ENCODE peak calls at places on chromosomes 1 and 21, in seven cellular contexts. F, D, H, P, W, A and N are unnamed samples. For H3K36me3, the result is how much of the 10 kb centered on the place peaks cover.

GRCh38 chr1:55869050-55869449 is 653.9 kb upstream of the USP24 start:
- DNase-seq in F (no peak), D (no peak), H (no peak), P (no peak), W (no peak), A (peak), N (no peak)

GRCh38 chr1:212498243-212498642 is 65.5 kb downstream of the NENF start:
- DNase-seq in F (no peak), D (no peak), H (peak), P (no peak), W (no peak), A (no peak), N (no peak)

GRCh38 chr21:45299864-45300785 is 12.4 kb upstream of the POFUT2 start:
- DNase-seq in F (peak), D (peak), H (peak), P (no peak), W (peak), A (no peak), N (no peak)

GRCh38 chr1:201714542-201715276 is 114.2 kb upstream of the IPO9 start:
- DNase-seq in F (no peak), D (peak), H (peak), P (peak), W (peak), A (no peak), N (peak)

GRCh38 chr1:21273743-21274142 is 16.5 kb downstream of the ECE1 start:
- DNase-seq in F (no peak), D (peak), H (no peak), P (no peak), W (no peak), A (no peak), N (no peak)

GRCh38 chr1:164719676-164720075 is 160.7 kb downstream of the PBX1 start:
- DNase-seq in F (no peak), D (no peak), H (no peak), P (no peak), W (no peak), A (peak), N (no peak)

GRCh38 chr1:43558346-43558841 is 27.7 kb downstream of the PTPRF start:
- DNase-seq in F (no peak), D (no peak), H (peak), P (no peak), W (peak), A (no peak), N (no peak)

GRCh38 chr1:15311886-15312285 is 64.9 kb downstream of the FHAD1 start:
- DNase-seq in F (no peak), D (no peak), H (peak), P (no peak), W (no peak), A (no peak), N (no peak)

GRCh38 chr21:31893841-31894240 is 21.0 kb downstream of the HUNK start:
- DNase-seq in F (no peak), D (no peak), H (no peak), P (no peak), W (no peak), A (no peak), N (no peak)

GRCh38 chr1:7334475-7335035 is 436.5 kb upstream of the VAMP3 start:
- DNase-seq in F (no peak), D (no peak), H (peak), P (no peak), W (no peak), A (peak), N (no peak)

GRCh38 chr1:10788592-10789006 is 7.8 kb downstream of the CASZ1 start:
- DNase-seq in F (peak), D (no peak), H (no peak), P (peak), W (no peak), A (peak), N (no peak)

GRCh38 chr1:185499986-185500626 is 183.1 kb upstream of the IVNS1ABP start:
- DNase-seq in F (no peak), D (no peak), H (peak), P (no peak), W (no peak), A (no peak), N (no peak)

GRCh38 chr1:228059536-228060457 is 22.7 kb upstream of the ARF1 start:
- DNase-seq in F (peak), D (peak), H (no peak), P (peak), W (no peak), A (peak), N (no peak)

GRCh38 chr1:56803561-56804156 is 15.5 kb downstream of the FYB2 start:
- DNase-seq in F (no peak), D (no peak), H (peak), P (peak), W (no peak), A (peak), N (no peak)

GRCh38 chr1:212847549-212847948 is at the start of gene SPATA45:
- DNase-seq in F (no peak), D (no peak), H (no peak), P (no peak), W (no peak), A (no peak), N (no peak)

GRCh38 chr1:213370523-213370922 is 319.5 kb downstream of the RPS6KC1 start:
- DNase-seq in F (no peak), D (no peak), H (no peak), P (no peak), W (no peak), A (no peak), N (no peak)

GRCh38 chr21:32794643-32795042 is 23.1 kb upstream of the PAXBP1 start:
- DNase-seq in F (no peak), D (no peak), H (no peak), P (no peak), W (no peak), A (no peak), N (peak)

GRCh38 chr1:243596441-243597183 is 253.4 kb downstream of the AKT3 start:
- DNase-seq in F (no peak), D (no peak), H (peak), P (no peak), W (no peak), A (no peak), N (no peak)

GRCh38 chr1:5862051-5862825 is 130.0 kb downstream of the NPHP4 start:
- DNase-seq in F (no peak), D (no peak), H (no peak), P (no peak), W (no peak), A (no peak), N (no peak)

GRCh38 chr21:41497008-41497407 is 10.9 kb downstream of the TMPRSS2 start:
- DNase-seq in F (no peak), D (no peak), H (no peak), P (no peak), W (no peak), A (no peak), N (no peak)

GRCh38 chr1:46394108-46394871 is at the start of gene FAAH:
- DNase-seq in F (peak), D (no peak), H (no peak), P (peak), W (peak), A (peak), N (no peak)

GRCh38 chr1:227901906-227902640 is 45.7 kb downstream of the WNT9A start:
- DNase-seq in F (peak), D (no peak), H (peak), P (no peak), W (no peak), A (no peak), N (no peak)

GRCh38 chr1:34188418-34188817 is 11.7 kb downstream of the C1orf94 start:
- DNase-seq in F (no peak), D (no peak), H (no peak), P (no peak), W (no peak), A (no peak), N (no peak)

GRCh38 chr1:11341881-11342552 is 69.0 kb downstream of the UBIAD1 start:
- DNase-seq in F (no peak), D (no peak), H (peak), P (no peak), W (no peak), A (peak), N (no peak)

GRCh38 chr1:3924871-3925655 is 25.0 kb upstream of the C1orf174 start:
- DNase-seq in F (no peak), D (no peak), H (peak), P (no peak), W (no peak), A (no peak), N (no peak)

GRCh38 chr1:161440312-161440894 is 64.9 kb upstream of the FCGR2A start:
- DNase-seq in F (peak), D (no peak), H (peak), P (peak), W (peak), A (no peak), N (no peak)

GRCh38 chr1:67004176-67004575 is 49.8 kb downstream of the SLC35D1 start:
- DNase-seq in F (no peak), D (no peak), H (peak), P (no peak), W (no peak), A (no peak), N (no peak)

GRCh38 chr1:205335692-205336091 is 14.1 kb upstream of the NUAK2 start:
- DNase-seq in F (peak), D (no peak), H (peak), P (peak), W (peak), A (peak), N (no peak)

GRCh38 chr1:88742546-88742945 is 58.5 kb downstream of the PKN2 start:
- DNase-seq in F (no peak), D (no peak), H (peak), P (no peak), W (no peak), A (no peak), N (no peak)

GRCh38 chr1:29830916-29831315 is 594.6 kb downstream of the PTPRU start:
- DNase-seq in F (no peak), D (no peak), H (no peak), P (no peak), W (no peak), A (no peak), N (peak)

GRCh38 chr21:44053567-44053966 is 41.5 kb downstream of the TRAPPC10 start:
- DNase-seq in F (no peak), D (no peak), H (no peak), P (no peak), W (no peak), A (no peak), N (no peak)
- H3K36me3 ChIP-seq in F (under half), D (under half), H (under half), P (under half), W (under half), A (under half), N (under half)

DNA sequence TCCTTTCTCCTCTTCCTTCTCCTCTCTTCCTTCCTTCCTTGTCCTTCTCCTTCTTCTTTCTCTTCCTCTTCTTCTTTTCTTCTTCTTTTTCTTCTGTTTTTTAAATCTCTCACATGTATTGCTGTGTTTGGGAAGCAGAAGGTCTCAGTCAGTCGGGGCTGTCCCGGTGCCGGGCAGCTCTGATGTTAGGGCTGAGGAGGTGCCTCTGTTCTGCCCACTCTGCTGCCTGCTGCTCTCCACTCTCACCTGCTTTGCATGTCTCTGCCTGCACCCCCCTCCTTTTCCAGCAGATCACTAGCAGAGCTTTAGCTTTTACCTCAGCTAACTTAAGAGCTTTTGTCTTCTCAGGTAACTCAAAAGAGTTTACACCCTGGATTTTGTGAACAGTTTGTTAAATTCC is 276.6 kb downstream of the CHRM3 start:
- DNase-seq in F (no peak), D (no peak), H (no peak), P (no peak), W (no peak), A (no peak), N (no peak)
- TF ChIP-seq POLR2A in F (no peak), D (no peak), H (no peak), P (no peak), W (no peak), A (no peak), N (no peak)

GRCh38 chr1:206448471-206448870 is 21.8 kb upstream of the IKBKE start:
- DNase-seq in F (no peak), D (no peak), H (no peak), P (no peak), W (no peak), A (no peak), N (no peak)

GRCh38 chr1:206449566-206449965 is 20.7 kb upstream of the IKBKE start:
- DNase-seq in F (no peak), D (no peak), H (peak), P (no peak), W (no peak), A (no peak), N (no peak)

GRCh38 chr1:206445861-206446495 is 24.3 kb upstream of the IKBKE start:
- DNase-seq in F (no peak), D (no peak), H (no peak), P (no peak), W (no peak), A (no peak), N (no peak)

GRCh38 chr1:206447079-206447780 is 23.0 kb upstream of the IKBKE start:
- DNase-seq in F (no peak), D (no peak), H (no peak), P (no peak), W (no peak), A (no peak), N (no peak)

DNA sequence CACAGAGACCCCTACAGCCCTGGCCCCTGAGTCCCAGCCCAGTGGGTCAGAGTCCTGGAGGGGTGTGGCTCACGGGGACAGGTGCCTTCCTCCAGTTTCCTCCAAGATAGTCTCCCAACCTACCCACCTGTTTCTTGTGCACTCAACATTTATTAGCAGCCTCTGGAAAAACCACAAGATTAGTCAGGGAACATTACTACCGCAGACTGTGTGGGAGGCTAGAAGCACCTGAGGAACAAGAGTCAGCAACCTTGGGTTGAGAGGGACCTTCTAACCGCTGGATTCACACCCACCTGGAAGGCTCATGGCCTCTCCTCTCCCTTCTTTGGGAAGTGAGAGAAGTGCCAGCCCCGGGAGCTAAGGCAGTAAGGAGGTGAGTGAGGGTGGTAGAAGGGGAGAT is 22.5 kb upstream of the IKBKE start:
- DNase-seq in F (no peak), D (no peak), H (no peak), P (no peak), W (no peak), A (no peak), N (no peak)
- H3K36me3 ChIP-seq in F (half or more), D (half or more), H (under half), P (under half), W (under half), A (under half), N (under half)

GRCh38 chr1:182335771-182336170 is 55.8 kb downstream of the GLUL start:
- DNase-seq in F (no peak), D (no peak), H (no peak), P (no peak), W (no peak), A (no peak), N (no peak)

GRCh38 chr1:182330303-182330702 is 61.3 kb downstream of the GLUL start:
- DNase-seq in F (no peak), D (peak), H (no peak), P (peak), W (peak), A (no peak), N (no peak)

GRCh38 chr1:182329471-182329870 is 62.1 kb downstream of the GLUL start:
- DNase-seq in F (no peak), D (no peak), H (no peak), P (no peak), W (no peak), A (no peak), N (no peak)

GRCh38 chr1:182331412-182331811 is 60.2 kb downstream of the GLUL start:
- DNase-seq in F (no peak), D (no peak), H (no peak), P (no peak), W (no peak), A (no peak), N (no peak)

DNA sequence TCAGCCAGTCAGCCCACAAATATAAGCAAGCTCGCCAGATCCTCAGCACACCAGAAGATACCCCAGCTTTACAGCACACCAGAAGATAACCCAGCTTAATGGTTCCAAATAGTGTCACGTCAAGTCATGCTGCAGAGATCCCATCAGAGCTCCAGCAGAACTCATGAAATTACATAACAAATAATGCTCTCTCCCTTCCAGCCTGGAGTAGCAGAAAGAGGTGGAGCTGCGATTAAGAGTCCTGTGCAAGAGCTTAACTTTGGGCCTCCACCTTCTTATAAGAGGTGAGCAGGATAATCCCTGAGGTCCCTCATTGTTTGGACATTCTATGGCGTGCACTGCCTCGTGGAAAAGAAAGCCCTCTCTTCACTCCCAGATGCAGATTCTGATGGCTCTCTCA is 59.3 kb downstream of the GLUL start:
- DNase-seq in F (no peak), D (no peak), H (no peak), P (no peak), W (no peak), A (no peak), N (no peak)
- TF ChIP-seq POLR2A in F (no peak), D (no peak), H (no peak), P (no peak), W (no peak), A (no peak), N (no peak)